ENCODE peak calls at places on chromosomes 6 and 20, in six cellular contexts. D is astrocyte of the spinal cord, Q is AG09309, X is AG10803, W is suprapubic skin, A is IMR-90. P is an unnamed sample.

GRCh38 chr20:33570743-33571142 is 80.8 kb downstream of the CBFA2T2 start:
- DNase-seq in D (no peak), Q (no peak), X (no peak), W (no peak), A (no peak), P (no peak)

GRCh38 chr6:19433101-19433500 is 404.1 kb upstream of the ID4 start:
- DNase-seq in D (peak; percentile 29), Q (no peak), X (no peak), W (no peak), A (no peak), P (no peak)

GRCh38 chr6:162173448-162173847 is 554.1 kb downstream of the PRKN start:
- DNase-seq in D (no peak), Q (no peak), X (no peak), W (no peak), A (no peak), P (no peak)

GRCh38 chr6:39061588-39061987 is 13.0 kb downstream of the GLP1R start:
- DNase-seq in D (no peak), Q (no peak), X (no peak), W (no peak), A (no peak), P (no peak)

GRCh38 chr6:16819752-16820151 is 58.5 kb upstream of the ATXN1 start:
- DNase-seq in D (no peak), Q (no peak), X (peak; percentile 32), W (no peak), A (peak; percentile 30), P (no peak)

GRCh38 chr6:155974359-155974758 is 518.7 kb upstream of the NOX3 start:
- DNase-seq in D (no peak), Q (no peak), X (no peak), W (no peak), A (no peak), P (no peak)

GRCh38 chr6:30864325-30864724 is 20.0 kb upstream of the DDR1 start:
- DNase-seq in D (no peak), Q (no peak), X (no peak), W (no peak), A (no peak), P (no peak)

GRCh38 chr20:23445596-23446217 is 6.2 kb downstream of the CSTL1 start:
- DNase-seq in D (peak; percentile 65), Q (peak; percentile 29), X (peak; percentile 84), W (no peak), A (peak; percentile 83), P (no peak)

GRCh38 chr6:6724319-6725119 is 136.0 kb downstream of the LY86 start:
- DNase-seq in D (peak; percentile 79), Q (no peak), X (peak; percentile 78), W (peak; percentile 83), A (peak; percentile 76), P (peak; percentile 62)

GRCh38 chr6:52904562-52905279 is 4.8 kb downstream of the GSTA3 start:
- DNase-seq in D (no peak), Q (no peak), X (no peak), W (no peak), A (no peak), P (no peak)

GRCh38 chr6:47701374-47701773 is 3.0 kb downstream of the ADGRF4 start:
- DNase-seq in D (no peak), Q (no peak), X (no peak), W (no peak), A (no peak), P (no peak)

GRCh38 chr6:7143161-7143974 is 35.6 kb downstream of the RREB1 start:
- DNase-seq in D (no peak), Q (no peak), X (no peak), W (no peak), A (no peak), P (no peak)

GRCh38 chr6:142696689-142697088 is 248.3 kb downstream of the HIVEP2 start:
- DNase-seq in D (peak; percentile 12), Q (no peak), X (peak; percentile 27), W (no peak), A (no peak), P (no peak)

GRCh38 chr6:137094411-137095008 is 49.7 kb upstream of the IL20RA start:
- DNase-seq in D (peak; percentile 77), Q (peak; percentile 40), X (peak; percentile 70), W (no peak), A (peak; percentile 67), P (peak; percentile 68)

GRCh38 chr6:150881911-150882481 is 16.5 kb downstream of the MTHFD1L start:
- DNase-seq in D (peak; percentile 89), Q (peak; percentile 98), X (peak; percentile 97), W (peak; percentile 75), A (peak; percentile 100), P (peak; percentile 73)

GRCh38 chr6:142885182-142885867 is 59.7 kb downstream of the HIVEP2 start:
- DNase-seq in D (peak; percentile 98), Q (peak; percentile 78), X (peak; percentile 93), W (no peak), A (peak; percentile 99), P (peak; percentile 96)

GRCh38 chr6:108174371-108175175 is 8.8 kb downstream of the NR2E1 start:
- DNase-seq in D (peak; percentile 36), Q (no peak), X (peak; percentile 25), W (no peak), A (peak; percentile 44), P (peak; percentile 5)

GRCh38 chr6:41505084-41506049 is 40.8 kb upstream of the FOXP4 start:
- DNase-seq in D (peak; percentile 86), Q (peak; percentile 44), X (peak; percentile 90), W (peak; percentile 87), A (peak; percentile 88), P (no peak)

GRCh38 chr6:96394727-96395126 is 126.9 kb upstream of the UFL1 start:
- DNase-seq in D (no peak), Q (no peak), X (no peak), W (no peak), A (no peak), P (no peak)

GRCh38 chr6:46888031-46888430 is 33.7 kb downstream of the ADGRF5 start:
- DNase-seq in D (peak; percentile 11), Q (no peak), X (no peak), W (no peak), A (no peak), P (no peak)

GRCh38 chr20:14992071-14992654 is 654.8 kb upstream of the FLRT3 start:
- DNase-seq in D (peak; percentile 9), Q (no peak), X (peak; percentile 67), W (no peak), A (no peak), P (no peak)

GRCh38 chr6:43405354-43405753 is 22.0 kb upstream of the ABCC10 start:
- DNase-seq in D (no peak), Q (no peak), X (no peak), W (no peak), A (no peak), P (no peak)

GRCh38 chr20:40120827-40121226 is 568.2 kb downstream of the MAFB start:
- DNase-seq in D (no peak), Q (no peak), X (no peak), W (no peak), A (no peak), P (no peak)

GRCh38 chr6:18349350-18349749 is 37.8 kb upstream of the RNF144B start:
- DNase-seq in D (no peak), Q (no peak), X (peak; percentile 31), W (no peak), A (no peak), P (no peak)

GRCh38 chr6:18352842-18353241 is 34.3 kb upstream of the RNF144B start:
- DNase-seq in D (no peak), Q (no peak), X (no peak), W (no peak), A (no peak), P (no peak)

GRCh38 chr6:18350271-18350670 is 36.9 kb upstream of the RNF144B start:
- DNase-seq in D (no peak), Q (no peak), X (peak; percentile 29), W (no peak), A (no peak), P (no peak)

GRCh38 chr6:18350728-18351127 is 36.4 kb upstream of the RNF144B start:
- DNase-seq in D (no peak), Q (no peak), X (no peak), W (no peak), A (no peak), P (no peak)

DNA sequence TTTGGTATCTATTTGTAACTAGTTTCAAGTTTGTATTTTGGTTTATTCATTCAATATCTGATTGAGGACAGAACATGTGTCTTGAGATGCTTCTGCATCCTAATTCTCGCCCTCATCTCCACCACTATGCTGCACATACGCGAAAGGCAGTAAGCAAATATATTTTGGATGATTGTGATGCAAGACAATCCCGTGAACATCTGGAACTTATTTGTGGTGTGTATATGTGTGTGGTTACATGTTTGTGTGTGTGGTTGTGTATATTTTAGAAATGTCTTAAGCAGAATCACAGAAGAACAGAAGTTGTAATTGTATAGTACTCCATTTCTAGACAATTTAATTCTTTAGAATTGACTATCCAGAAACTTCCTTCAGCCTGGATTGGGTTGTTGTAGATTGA is 35.1 kb upstream of the RNF144B start:
- DNase-seq in D (no peak), Q (no peak), X (peak; percentile 39), W (no peak), A (peak; percentile 35), P (no peak)
- H3K4me3 ChIP-seq in D (no peak overlapping the region), Q (no peak overlapping the region), X (no peak overlapping the region), W (no peak overlapping the region), A (no peak overlapping the region), P (no peak overlapping the region)

GRCh38 chr6:14638932-14639875 is 521.6 kb downstream of the CD83 start:
- DNase-seq in D (peak; percentile 44), Q (no peak), X (peak; percentile 53), W (no peak), A (peak; percentile 60), P (no peak)
- TF ChIP-seq CTCF in D (no peak), Q (no peak), X (no peak), W (no peak), A (no peak), P (no peak)

DNA sequence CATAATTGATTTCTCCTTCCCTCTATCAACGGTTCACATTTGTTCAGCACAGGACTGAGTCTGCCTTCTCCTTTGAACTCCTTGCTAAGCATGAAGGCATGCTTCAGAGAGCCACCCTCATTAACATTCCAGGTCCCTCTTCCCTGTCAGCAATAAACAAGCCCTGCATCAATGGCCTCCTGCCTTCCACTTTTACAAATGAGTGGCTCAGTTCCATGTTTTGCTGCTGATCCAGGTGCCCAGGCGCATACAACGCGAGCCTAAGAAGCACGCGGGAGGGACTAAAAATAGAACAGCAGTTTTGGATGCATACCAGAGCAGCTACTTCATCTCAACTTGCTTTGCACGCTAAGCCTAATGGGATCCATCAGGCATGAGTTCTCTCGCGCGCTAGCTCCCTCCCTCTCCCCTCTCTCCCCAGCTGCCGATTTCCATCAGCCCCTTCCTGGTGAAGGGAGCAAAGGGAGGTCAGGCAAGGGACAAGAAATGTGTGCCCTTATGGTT is 53.4 kb downstream of the TRAF3IP2 start:
- DNase-seq in D (peak; percentile 94), Q (peak; percentile 92), X (peak; percentile 99), W (no peak), A (peak; percentile 98), P (peak; percentile 97)
- H3K4me3 ChIP-seq in D (no peak overlapping the region), Q (no peak overlapping the region), X (no peak overlapping the region), W (no peak overlapping the region), A (no peak overlapping the region), P (no peak overlapping the region)

GRCh38 chr6:34276191-34276590 is 27.4 kb upstream of the SMIM29 start:
- DNase-seq in D (no peak), Q (no peak), X (no peak), W (no peak), A (no peak), P (no peak)

GRCh38 chr6:34274129-34274528 is 25.3 kb upstream of the SMIM29 start:
- DNase-seq in D (no peak), Q (no peak), X (no peak), W (no peak), A (no peak), P (no peak)

GRCh38 chr6:34273242-34273805 is 24.5 kb upstream of the SMIM29 start:
- DNase-seq in D (peak; percentile 5), Q (peak; percentile 8), X (peak; percentile 9), W (no peak), A (peak; percentile 26), P (no peak)

GRCh38 chr6:34275128-34275804 is 26.5 kb upstream of the SMIM29 start:
- DNase-seq in D (no peak), Q (no peak), X (no peak), W (no peak), A (no peak), P (no peak)

GRCh38 chr6:34272022-34272926 is 23.5 kb upstream of the SMIM29 start:
- DNase-seq in D (no peak), Q (no peak), X (no peak), W (no peak), A (no peak), P (no peak)
- TF ChIP-seq CTCF in D (no peak), Q (no peak), X (no peak), W (no peak), A (no peak), P (no peak)